ENCODE peak calls at places on chromosomes 12 and 14, in six cellular contexts. M, A, J, D, F and X are unnamed samples.

GRCh38 chr12:131250951-131251315 is 297.2 kb downstream of the ADGRD1 start:
- DNase-seq in M (no peak), A (no peak), J (no peak), D (no peak), F (no peak), X (no peak)

GRCh38 chr14:75469606-75470237 is 41.9 kb downstream of the JDP2 start:
- DNase-seq in M (no peak), A (no peak), J (no peak), D (no peak), F (no peak), X (no peak)

GRCh38 chr12:356276-356988 is 32.7 kb downstream of the KDM5A start:
- DNase-seq in M (no peak), A (no peak), J (no peak), D (no peak), F (no peak), X (no peak)

GRCh38 chr14:77140937-77141591 is 527 bp downstream of the ZDHHC22 start:
- DNase-seq in M (no peak), A (no peak), J (peak), D (no peak), F (no peak), X (no peak)

GRCh38 chr12:31011336-31011735 is 62.3 kb upstream of the DDX11 start:
- DNase-seq in M (no peak), A (no peak), J (no peak), D (no peak), F (no peak), X (no peak)

GRCh38 chr12:90058721-90059120 is 350.1 kb upstream of the ATP2B1 start:
- DNase-seq in M (no peak), A (no peak), J (peak), D (no peak), F (no peak), X (no peak)

GRCh38 chr12:90043264-90043663 is 334.6 kb upstream of the ATP2B1 start:
- DNase-seq in M (no peak), A (no peak), J (no peak), D (no peak), F (no peak), X (no peak)

GRCh38 chr14:68816183-68816942 is 23.5 kb upstream of the ZFP36L1 start:
- DNase-seq in M (peak), A (peak), J (peak), D (peak), F (peak), X (peak)

GRCh38 chr12:53065975-53066593 is 13.1 kb downstream of the SPRYD3 start:
- DNase-seq in M (peak), A (peak), J (peak), D (peak), F (peak), X (peak)

GRCh38 chr12:130041983-130042812 is 120.1 kb upstream of the FZD10 start:
- DNase-seq in M (peak), A (no peak), J (no peak), D (peak), F (no peak), X (no peak)

GRCh38 chr14:70567791-70568190 is 32.7 kb downstream of the MED6 start:
- DNase-seq in M (no peak), A (no peak), J (peak), D (peak), F (no peak), X (no peak)

GRCh38 chr14:54226103-54226502 is 170.7 kb upstream of the CDKN3 start:
- DNase-seq in M (no peak), A (no peak), J (no peak), D (no peak), F (no peak), X (no peak)

GRCh38 chr12:49909826-49910225 is 6.1 kb upstream of the FAIM2 start:
- DNase-seq in M (no peak), A (no peak), J (peak), D (no peak), F (no peak), X (no peak)

GRCh38 chr12:67649165-67650126 is 901 bp downstream of the DYRK2 start:
- DNase-seq in M (peak), A (no peak), J (no peak), D (peak), F (peak), X (peak)

GRCh38 chr12:126681676-126682075 is 1585.3 kb upstream of the TMEM132C start:
- DNase-seq in M (no peak), A (no peak), J (no peak), D (no peak), F (no peak), X (no peak)

GRCh38 chr12:114790276-114790675 is 106.3 kb upstream of the TBX3 start:
- DNase-seq in M (no peak), A (no peak), J (no peak), D (no peak), F (no peak), X (no peak)

GRCh38 chr14:79809849-79810612 is 401.3 kb downstream of the DIO2 start:
- DNase-seq in M (no peak), A (no peak), J (peak), D (no peak), F (no peak), X (no peak)

GRCh38 chr14:49879683-49880204 is 13.1 kb upstream of the ARF6 start:
- DNase-seq in M (no peak), A (peak), J (peak), D (peak), F (no peak), X (peak)

GRCh38 chr12:38904932-38905479 is 385 bp downstream of the CPNE8 start:
- DNase-seq in M (peak), A (peak), J (peak), D (peak), F (peak), X (peak)

GRCh38 chr12:31570880-31571279 is 20.1 kb downstream of the DENND5B start:
- DNase-seq in M (no peak), A (no peak), J (peak), D (no peak), F (no peak), X (no peak)

GRCh38 chr14:105142651-105143450 is 25.7 kb downstream of the JAG2 start:
- DNase-seq in M (peak), A (no peak), J (no peak), D (no peak), F (no peak), X (no peak)

GRCh38 chr12:2414810-2415567 is 362.2 kb downstream of the CACNA1C start:
- DNase-seq in M (no peak), A (no peak), J (no peak), D (no peak), F (no peak), X (no peak)

GRCh38 chr12:57101892-57102695 is 9.1 kb downstream of the STAT6 start:
- DNase-seq in M (no peak), A (no peak), J (no peak), D (no peak), F (no peak), X (no peak)

GRCh38 chr14:34628681-34629135 is 1.2 kb downstream of the SNX6 start:
- DNase-seq in M (no peak), A (no peak), J (no peak), D (peak), F (no peak), X (peak)

GRCh38 chr12:15979096-15980091 is 68.3 kb downstream of the DERA start:
- DNase-seq in M (no peak), A (no peak), J (peak), D (no peak), F (no peak), X (no peak)

GRCh38 chr12:2118481-2119255 is 65.9 kb downstream of the CACNA1C start:
- DNase-seq in M (no peak), A (no peak), J (no peak), D (no peak), F (no peak), X (no peak)

GRCh38 chr12:14213542-14213941 is 151.9 kb upstream of the ATF7IP start:
- DNase-seq in M (no peak), A (no peak), J (no peak), D (no peak), F (no peak), X (no peak)

GRCh38 chr12:8508224-8508623 is 5.1 kb upstream of the CLEC4D start:
- DNase-seq in M (no peak), A (no peak), J (no peak), D (no peak), F (no peak), X (no peak)

GRCh38 chr12:120916561-120916960 is 12.4 kb upstream of the SPPL3 start:
- DNase-seq in M (no peak), A (no peak), J (no peak), D (no peak), F (no peak), X (no peak)

GRCh38 chr12:20487519-20487918 is 119.2 kb downstream of the PDE3A start:
- DNase-seq in M (no peak), A (no peak), J (no peak), D (no peak), F (no peak), X (no peak)

GRCh38 chr12:31521972-31522371 is 69.0 kb downstream of the DENND5B start:
- DNase-seq in M (no peak), A (no peak), J (no peak), D (no peak), F (no peak), X (no peak)

GRCh38 chr12:24565300-24565699 is 383.6 kb downstream of the BCAT1 start:
- DNase-seq in M (no peak), A (no peak), J (no peak), D (no peak), F (no peak), X (no peak)

GRCh38 chr12:8681129-8681902 is 16.5 kb upstream of the RIMKLB start:
- DNase-seq in M (no peak), A (no peak), J (no peak), D (no peak), F (no peak), X (no peak)